ENCODE peak calls at places on chromosome 18, in five cellular contexts. H is nephron progenitor cell, J is endodermal cell, Z is head of caudate nucleus, I is fibroblast of the conjunctiva. V is an unnamed sample.
A peak's percentile ranks its signal among the peaks of the same experiment; 100 is the strongest.

GRCh38 chr18:60024857-60025256 is 125.1 kb downstream of the PMAIP1 start:
- DNase-seq in H (no peak), I (no peak), J (no peak), Z (no peak), V (no peak)

GRCh38 chr18:59009846-59010245 is 129.8 kb upstream of the SEC11C start:
- DNase-seq in I (no peak), J (no peak), Z (no peak), H (no peak), V (no peak)

GRCh38 chr18:28036481-28036880 is 140.4 kb downstream of the CDH2 start:
- DNase-seq in J (no peak), Z (no peak), I (no peak), H (no peak), V (no peak)

GRCh38 chr18:6994719-6995430 is 122.7 kb downstream of the LAMA1 start:
- DNase-seq in Z (no peak), H (no peak), I (no peak), J (no peak), V (no peak)

GRCh38 chr18:68177807-68178702 is 536.9 kb downstream of the TMX3 start:
- DNase-seq in J (no peak), Z (no peak), I (peak; percentile 84), H (no peak), V (no peak)

GRCh38 chr18:13608791-13609552 is 117.4 kb downstream of the FAM210A start:
- DNase-seq in J (no peak), H (no peak), Z (no peak), I (no peak), V (no peak)

GRCh38 chr18:55136864-55137263 is 177.6 kb upstream of the CCDC68 start:
- DNase-seq in Z (no peak), I (no peak), J (no peak), H (no peak), V (no peak)

GRCh38 chr18:3995476-3996102 is 459.5 kb downstream of the DLGAP1 start:
- DNase-seq in Z (peak; percentile 24), I (peak; percentile 56), J (peak; percentile 78), H (peak; percentile 64), V (peak; percentile 80)

GRCh38 chr18:63074987-63075404 is 244.6 kb downstream of the BCL2 start:
- DNase-seq in I (no peak), Z (peak; percentile 85), J (peak; percentile 93), H (peak; percentile 67), V (peak; percentile 84)

GRCh38 chr18:46211816-46212215 is 107.6 kb downstream of the HAUS1 start:
- DNase-seq in I (no peak), H (no peak), J (no peak), Z (no peak), V (no peak)

GRCh38 chr18:8787764-8788163 is 82.4 kb downstream of the MTCL1 start:
- DNase-seq in I (no peak), Z (no peak), H (no peak), J (no peak), V (peak; percentile 31)

GRCh38 chr18:40939636-40940035 is 1015.4 kb upstream of the PIK3C3 start:
- DNase-seq in I (no peak), H (no peak), Z (peak; percentile 34), J (no peak), V (no peak)

GRCh38 chr18:66752733-66753132 is 148.8 kb upstream of the CDH19 start:
- DNase-seq in Z (no peak), H (no peak), I (no peak), J (no peak), V (no peak)

GRCh38 chr18:6009751-6010150 is 114.4 kb upstream of the TMEM200C start:
- DNase-seq in I (no peak), J (no peak), Z (no peak), H (no peak), V (no peak)

GRCh38 chr18:70491734-70492348 is 203.0 kb downstream of the SOCS6 start:
- DNase-seq in I (peak; percentile 14), H (peak; percentile 73), J (peak; percentile 90), Z (peak; percentile 70), V (peak; percentile 85)

GRCh38 chr18:77733292-77733903 is 483.8 kb downstream of the GALR1 start:
- DNase-seq in I (no peak), J (peak; percentile 68), Z (no peak), H (no peak), V (no peak)

GRCh38 chr18:45617284-45617683 is 2.0 kb downstream of the SLC14A2 start:
- DNase-seq in J (no peak), Z (no peak), H (no peak), I (peak; percentile 90), V (no peak)

GRCh38 chr18:9619545-9619944 is 5.2 kb upstream of the PPP4R1 start:
- DNase-seq in I (no peak), Z (no peak), J (no peak), H (no peak), V (no peak)

GRCh38 chr18:44537521-44537920 is 143.2 kb upstream of the SETBP1 start:
- DNase-seq in I (peak; percentile 85), H (no peak), Z (no peak), J (peak; percentile 65), V (no peak)

GRCh38 chr18:13452851-13453524 is 234.4 kb downstream of the LDLRAD4 start:
- DNase-seq in J (peak; percentile 84), I (no peak), H (no peak), Z (no peak), V (no peak)

GRCh38 chr18:8300749-8301148 is 308.5 kb upstream of the RAB12 start:
- DNase-seq in J (no peak), I (no peak), H (no peak), Z (no peak), V (no peak)

GRCh38 chr18:42365550-42365949 is 410.5 kb downstream of the PIK3C3 start:
- DNase-seq in H (no peak), I (no peak), Z (no peak), J (no peak), V (no peak)

GRCh38 chr18:499351-500229 is 911 bp downstream of the COLEC12 start:
- DNase-seq in J (peak; percentile 74), I (peak; percentile 22), H (peak; percentile 65), Z (no peak), V (no peak)

GRCh38 chr18:58567453-58568196 is 61.3 kb downstream of the ALPK2 start:
- DNase-seq in Z (no peak), I (peak; percentile 95), H (no peak), J (no peak), V (no peak)

GRCh38 chr18:69233465-69234054 is 167.1 kb upstream of the DOK6 start:
- DNase-seq in I (no peak), J (no peak), H (no peak), Z (no peak), V (no peak)

GRCh38 chr18:7926526-7926925 is 359.4 kb downstream of the PTPRM start:
- DNase-seq in I (no peak), H (peak; percentile 11), J (peak; percentile 75), Z (no peak), V (no peak)

GRCh38 chr18:35616664-35617423 is 35.3 kb downstream of the GALNT1 start:
- DNase-seq in H (peak; percentile 9), Z (no peak), I (peak; percentile 49), J (peak; percentile 59), V (peak; percentile 56)

GRCh38 chr18:74901347-74902169 is 303.9 kb downstream of the ZNF407 start:
- DNase-seq in H (no peak), I (no peak), J (no peak), Z (no peak), V (no peak)

GRCh38 chr18:74598350-74599001 is 806 bp downstream of the ZNF407 start:
- DNase-seq in J (peak; percentile 82), Z (peak; percentile 47), H (peak; percentile 74), I (no peak), V (peak; percentile 52)

GRCh38 chr18:74945774-74946545 is 263.0 kb downstream of the PTGR3 start:
- DNase-seq in I (no peak), Z (no peak), J (no peak), H (no peak), V (no peak)

GRCh38 chr18:44695503-44695902 is 14.8 kb downstream of the SETBP1 start:
- DNase-seq in J (no peak), H (no peak), Z (no peak), I (no peak), V (no peak)